ENCODE peak calls at places on chromosomes 4 and X, in nine cellular contexts. E is HCT116, J is fibroblast of mammary gland, Y is osteoblast, H is GM23248, W is heart left ventricle, X is psoas muscle, I is PC-3, U is GM12865. D is an unnamed sample.

GRCh38 chr4:55554453-55555030 is 7.8 kb upstream of the CLOCK start:
- DNase-seq in E (peak), J (peak), Y (peak), H (peak), W (no peak), X (no peak), I (peak), U (peak), D (no peak)

GRCh38 chr4:184261246-184261645 is 43.6 kb upstream of the ENPP6 start:
- DNase-seq in E (no peak), J (no peak), Y (no peak), H (no peak), W (no peak), X (no peak), I (no peak), U (no peak), D (no peak)

GRCh38 chr4:150004481-150004880 is 73.8 kb upstream of the DCLK2 start:
- DNase-seq in E (no peak), J (peak), Y (no peak), H (peak), W (no peak), X (no peak), I (no peak), U (no peak), D (no peak)

GRCh38 chr4:29058519-29058918 is 1661.7 kb upstream of the PCDH7 start:
- DNase-seq in E (no peak), J (no peak), Y (no peak), H (no peak), W (no peak), X (no peak), I (no peak), U (no peak), D (no peak)

GRCh38 chr4:169604131-169604900 is 8.1 kb downstream of the NEK1 start:
- DNase-seq in E (no peak), J (peak), Y (peak), H (peak), W (no peak), X (no peak), I (peak), U (peak), D (no peak)

GRCh38 chr4:34293459-34293858 is 1950.9 kb downstream of the ARAP2 start:
- DNase-seq in E (peak), J (peak), Y (no peak), H (no peak), W (no peak), X (no peak), I (no peak), U (no peak), D (no peak)

GRCh38 chr4:15320116-15320515 is 107.7 kb upstream of the C1QTNF7 start:
- DNase-seq in E (no peak), J (no peak), Y (no peak), H (no peak), W (no peak), X (no peak), I (peak), U (no peak), D (no peak)

GRCh38 chr4:173748353-173748752 is 218.3 kb upstream of the HAND2 start:
- DNase-seq in E (no peak), J (peak), Y (no peak), H (peak), W (no peak), X (no peak), I (no peak), U (no peak), D (no peak)

GRCh38 chr4:80751200-80751599 is 279.3 kb upstream of the BMP3 start:
- DNase-seq in E (no peak), J (no peak), Y (no peak), H (no peak), W (no peak), X (no peak), I (no peak), U (no peak), D (peak)

GRCh38 chrX:24956828-24957227 is 58.9 kb downstream of the ARX start:
- DNase-seq in E (no peak), J (peak), Y (no peak), H (peak), W (no peak), X (no peak), I (peak), U (no peak), D (no peak)

GRCh38 chr4:151371045-151371605 is 37.9 kb upstream of the FHIP1A start:
- DNase-seq in E (no peak), J (peak), Y (no peak), H (peak), W (no peak), X (no peak), I (no peak), U (no peak), D (no peak)

GRCh38 chr4:168524006-168524405 is 27.2 kb downstream of the PALLD start:
- DNase-seq in E (no peak), J (peak), Y (no peak), H (peak), W (no peak), X (no peak), I (peak), U (no peak), D (no peak)

GRCh38 chr4:37981844-37982720 is 21.9 kb downstream of the PTTG2 start:
- DNase-seq in E (no peak), J (no peak), Y (no peak), H (peak), W (no peak), X (no peak), I (peak), U (no peak), D (peak)

GRCh38 chr4:48254381-48255072 is 15.1 kb downstream of the TEC start:
- DNase-seq in E (no peak), J (peak), Y (peak), H (peak), W (peak), X (no peak), I (no peak), U (no peak), D (no peak)

GRCh38 chr4:40305329-40306193 is 29.6 kb upstream of the CHRNA9 start:
- DNase-seq in E (no peak), J (no peak), Y (no peak), H (no peak), W (no peak), X (no peak), I (no peak), U (peak), D (no peak)

GRCh38 chrX:48468247-48468671 is 1.8 kb downstream of the SLC38A5 start:
- DNase-seq in E (no peak), J (no peak), Y (peak), H (peak), W (no peak), X (no peak), I (no peak), U (peak), D (peak)

GRCh38 chrX:48466696-48467095 is 3.4 kb downstream of the SLC38A5 start:
- DNase-seq in E (no peak), J (no peak), Y (no peak), H (no peak), W (no peak), X (no peak), I (no peak), U (peak), D (peak)

GRCh38 chrX:48465336-48465933 is 4.6 kb downstream of the SLC38A5 start:
- DNase-seq in E (no peak), J (peak), Y (peak), H (peak), W (no peak), X (no peak), I (peak), U (no peak), D (no peak)

GRCh38 chrX:48468693-48469691 is 1.1 kb downstream of the SLC38A5 start:
- DNase-seq in E (no peak), J (no peak), Y (peak), H (no peak), W (no peak), X (no peak), I (no peak), U (peak), D (peak)

GRCh38 chrX:48467331-48467761 is 2.7 kb downstream of the SLC38A5 start:
- DNase-seq in E (no peak), J (no peak), Y (peak), H (peak), W (no peak), X (no peak), I (no peak), U (no peak), D (no peak)
- H3K4me3 ChIP-seq in E (peak), J (peak), Y (peak), H (peak), W (no peak), X (no peak), I (no peak), U (peak), D (peak)

DNA sequence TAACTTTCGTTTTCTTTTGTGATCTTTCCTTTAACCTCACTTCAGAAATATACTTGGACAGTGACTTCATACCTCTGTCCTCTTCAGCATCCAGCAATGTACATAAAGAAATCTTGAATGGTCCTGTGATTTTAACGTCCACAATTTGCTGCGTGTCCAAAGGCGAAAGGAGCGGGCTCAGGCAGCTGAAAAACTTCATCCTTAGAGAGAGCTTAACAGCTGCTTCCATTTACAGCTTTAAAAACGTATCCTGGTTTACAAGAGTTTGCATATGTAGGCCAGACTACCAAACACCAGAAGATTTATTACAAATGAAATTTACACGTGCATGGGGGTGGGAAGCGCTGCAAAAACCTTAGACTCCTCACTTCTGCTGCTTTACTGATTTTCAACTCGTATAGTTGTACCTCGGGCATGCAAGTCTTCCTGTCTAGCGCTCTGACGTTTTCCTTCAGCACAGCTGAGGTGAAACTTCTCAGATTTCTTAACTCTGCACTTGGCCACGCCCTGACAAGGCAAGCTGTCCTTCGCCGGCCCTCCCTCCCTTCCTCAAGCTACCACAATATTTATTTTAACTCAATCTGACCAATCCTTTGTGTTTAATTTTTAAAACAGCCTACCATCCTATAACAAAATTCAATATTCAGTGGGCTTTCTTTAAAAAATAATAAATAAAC is 406.4 kb downstream of the FAM47A start:
- DNase-seq in E (no peak), J (no peak), Y (no peak), H (no peak), W (no peak), X (peak), I (peak), U (no peak), D (peak)
- H3K4me3 ChIP-seq in E (no peak), J (no peak), Y (no peak), H (no peak), W (peak), X (peak), I (peak), U (no peak), D (peak)

GRCh38 chrX:49878834-49879655 is at the start of gene USP27X:
- DNase-seq in E (peak), J (peak), Y (peak), H (peak), W (peak), X (peak), I (peak), U (peak), D (peak)

GRCh38 chrX:49876750-49877149 is 2.5 kb upstream of the USP27X start:
- DNase-seq in E (peak), J (peak), Y (peak), H (peak), W (no peak), X (no peak), I (peak), U (peak), D (peak)

GRCh38 chrX:49877397-49878101 is 1.7 kb upstream of the USP27X start:
- DNase-seq in E (no peak), J (no peak), Y (peak), H (no peak), W (no peak), X (no peak), I (no peak), U (no peak), D (no peak)

GRCh38 chrX:49879656-49880277 is 483 bp downstream of the USP27X start:
- DNase-seq in E (no peak), J (no peak), Y (peak), H (peak), W (no peak), X (no peak), I (no peak), U (peak), D (no peak)

GRCh38 chrX:49878128-49878833 is 1.0 kb upstream of the USP27X start:
- DNase-seq in E (no peak), J (no peak), Y (peak), H (no peak), W (no peak), X (no peak), I (no peak), U (no peak), D (peak)
- H3K4me3 ChIP-seq in E (peak), J (peak), Y (peak), H (peak), W (peak), X (peak), I (peak), U (peak), D (peak)

DNA sequence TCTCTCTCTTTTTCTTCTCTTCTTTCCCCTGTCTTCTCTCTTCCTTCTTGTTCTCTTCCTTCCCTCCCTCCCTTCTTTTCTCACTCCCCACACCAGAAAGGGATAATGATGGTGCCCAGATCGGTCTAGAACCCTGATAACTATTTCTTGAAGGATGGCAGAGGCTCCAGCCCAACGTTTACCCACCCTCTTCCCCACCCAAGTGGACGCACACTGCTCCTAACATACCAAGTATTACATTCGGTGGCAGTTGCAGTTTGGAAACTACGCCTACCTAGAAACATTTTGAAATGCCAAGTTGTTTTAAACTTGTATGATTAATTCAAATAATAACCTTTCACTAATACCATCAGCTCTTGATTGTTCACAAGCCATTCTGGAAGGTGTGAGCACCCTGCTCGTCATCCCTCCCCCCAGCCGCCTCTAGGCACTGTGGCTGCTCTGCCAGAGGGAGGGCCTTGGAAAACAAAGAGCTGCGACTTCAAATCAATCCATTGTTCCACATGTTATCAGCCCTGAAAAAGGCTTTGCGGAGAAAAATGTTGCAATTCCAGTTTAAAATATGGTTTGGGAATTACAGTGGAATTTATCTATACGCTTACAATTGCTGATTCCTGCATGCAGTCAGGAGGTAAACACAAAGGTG is 1017.5 kb upstream of the TENM3 start:
- DNase-seq in E (no peak), J (no peak), Y (no peak), H (no peak), W (no peak), X (no peak), I (no peak), U (no peak), D (peak)
- H3K4me3 ChIP-seq in E (no peak), J (no peak), Y (no peak), H (no peak), W (no peak), X (no peak), I (no peak), U (no peak), D (peak)

GRCh38 chr4:111797455-111798163 is 347.6 kb upstream of the FAM241A start:
- DNase-seq in E (no peak), J (no peak), Y (no peak), H (no peak), W (no peak), X (no peak), I (no peak), U (no peak), D (no peak)

GRCh38 chr4:111789901-111790640 is 355.2 kb upstream of the FAM241A start:
- DNase-seq in E (no peak), J (no peak), Y (no peak), H (no peak), W (no peak), X (no peak), I (no peak), U (no peak), D (no peak)

GRCh38 chr4:111793686-111794085 is 351.6 kb upstream of the FAM241A start:
- DNase-seq in E (no peak), J (no peak), Y (no peak), H (no peak), W (no peak), X (no peak), I (no peak), U (no peak), D (no peak)

GRCh38 chr4:111788046-111788642 is 357.1 kb upstream of the FAM241A start:
- DNase-seq in E (no peak), J (no peak), Y (no peak), H (no peak), W (no peak), X (no peak), I (no peak), U (no peak), D (peak)

GRCh38 chr4:111792592-111792991 is 352.7 kb upstream of the FAM241A start:
- DNase-seq in E (no peak), J (no peak), Y (no peak), H (no peak), W (no peak), X (no peak), I (no peak), U (no peak), D (no peak)
- H3K4me3 ChIP-seq in E (no peak), J (no peak), Y (no peak), H (no peak), W (no peak), X (no peak), I (no peak), U (no peak), D (no peak)

D was measured in endodermal cell.